ENCODE peak calls at places on chromosomes 7 and 10, in seven cellular contexts. U, O, P, W, L, N and C are unnamed samples.

GRCh38 chr7:102377-102711 is 90.0 kb upstream of the FAM20C start:
- DNase-seq in P (no peak), O (no peak), W (no peak), N (no peak), U (no peak), L (no peak), C (no peak)

GRCh38 chr7:141074162-141074989 is 512 bp downstream of the TMEM178B start:
- DNase-seq in O (no peak), U (peak), N (no peak), P (no peak), W (peak), L (no peak), C (no peak)

GRCh38 chr7:44195901-44196300 is 4.9 kb upstream of the YKT6 start:
- DNase-seq in W (peak), O (no peak), N (no peak), L (peak), U (no peak), P (no peak), C (no peak)

GRCh38 chr10:3159160-3159559 is 13.4 kb downstream of the PITRM1 start:
- DNase-seq in O (no peak), P (no peak), N (no peak), W (no peak), U (no peak), L (no peak), C (no peak)

GRCh38 chr7:138169441-138169851 is 93.2 kb downstream of the AKR1D1 start:
- DNase-seq in L (peak), U (peak), P (no peak), N (no peak), W (no peak), O (no peak), C (no peak)

GRCh38 chr10:28179490-28180099 is 123.3 kb downstream of the MPP7 start:
- DNase-seq in U (peak), P (peak), W (no peak), N (peak), O (peak), L (peak), C (peak)

GRCh38 chr10:95767884-95768556 is 12.1 kb downstream of the ENTPD1 start:
- DNase-seq in O (peak), U (no peak), P (no peak), N (peak), L (no peak), W (no peak), C (peak)

GRCh38 chr10:114920459-114920858 is 17.5 kb upstream of the TRUB1 start:
- DNase-seq in U (no peak), L (no peak), W (no peak), O (no peak), N (no peak), P (no peak), C (no peak)

DNA sequence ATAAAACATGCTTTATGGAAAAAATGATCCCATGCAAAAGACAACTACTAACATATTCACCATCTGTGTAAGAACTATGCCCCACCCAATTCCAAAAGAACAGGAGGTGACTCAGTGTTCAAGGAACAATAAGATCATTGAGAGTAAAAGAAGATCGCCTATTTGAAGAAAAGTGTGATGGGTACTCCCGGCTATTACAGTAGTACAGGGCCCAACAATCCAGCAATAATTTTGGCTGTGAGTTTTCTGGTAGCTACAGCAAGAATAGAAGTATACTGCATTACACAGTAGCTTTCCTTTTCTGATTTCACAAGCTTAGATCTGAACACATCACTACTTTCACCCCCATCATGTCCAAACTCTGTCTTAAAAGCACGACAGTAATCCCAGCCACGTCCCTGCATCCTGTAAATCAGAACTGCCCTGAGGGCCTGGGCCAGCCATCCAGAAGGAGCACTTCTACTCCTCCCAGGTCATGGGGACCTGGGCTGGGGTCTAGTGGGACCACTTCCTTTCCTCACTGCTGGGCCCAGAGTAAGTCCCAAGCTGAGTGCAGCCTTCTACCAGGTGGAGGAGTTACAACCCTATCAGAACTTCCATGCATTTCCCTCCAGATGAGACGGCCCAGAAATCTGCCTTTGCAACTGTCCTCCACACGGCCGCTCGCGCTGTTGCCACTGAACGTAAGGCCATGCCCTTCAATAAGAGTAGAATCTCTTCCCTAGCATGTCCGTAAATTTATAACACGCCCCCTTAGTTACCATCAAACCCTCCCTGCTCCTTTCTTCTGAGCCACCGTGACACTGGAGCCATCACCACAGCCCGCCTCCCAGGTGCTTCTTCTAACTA is 7.9 kb downstream of the ESYT2 start:
- DNase-seq in W (no peak), L (peak), P (peak), O (peak), U (peak), N (no peak), C (peak)
- H3K4me3 ChIP-seq in W (no peak), L (peak), P (peak), O (no peak), U (no peak), N (no peak), C (no peak)

GRCh38 chr10:103204353-103205255 is 11.5 kb upstream of the NT5C2 start:
- DNase-seq in U (peak), W (no peak), N (peak), O (peak), L (no peak), P (no peak), C (no peak)
- H3K4me3 ChIP-seq in U (no peak), W (no peak), N (no peak), O (no peak), L (no peak), P (no peak), C (no peak)

DNA sequence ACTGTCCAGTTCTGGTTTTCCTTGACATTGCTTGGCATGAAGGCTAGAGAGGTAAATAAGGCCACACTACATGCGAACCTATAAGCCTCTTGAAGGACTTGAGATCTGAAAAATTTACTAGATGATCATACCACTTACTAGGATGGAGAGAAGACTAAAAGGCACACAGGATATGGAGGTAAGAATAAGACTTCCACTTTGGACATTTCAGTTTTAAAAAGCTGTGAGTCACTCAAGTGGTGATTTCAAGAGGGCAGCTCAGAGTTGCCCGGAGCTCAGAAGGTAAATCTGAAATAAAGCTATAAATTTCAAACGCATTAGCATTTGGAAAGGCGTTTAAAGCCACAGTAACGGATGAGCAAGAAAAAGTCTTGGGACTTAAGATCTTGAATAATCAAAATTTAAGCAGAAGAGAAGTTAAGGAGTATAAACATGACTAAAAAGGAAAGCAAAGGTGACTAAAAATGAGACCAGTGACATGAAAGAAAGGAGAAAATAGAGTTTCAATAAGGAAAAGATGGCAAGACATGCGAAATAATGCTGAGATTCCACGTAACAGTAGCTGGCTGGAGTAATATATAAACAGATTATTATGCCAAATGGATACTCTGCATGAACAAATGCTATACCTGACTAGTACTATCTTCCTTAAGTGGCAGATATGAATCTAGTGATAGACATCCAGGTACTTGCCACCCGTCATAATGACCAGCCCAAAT is 68.3 kb downstream of the SNX13 start:
- DNase-seq in L (no peak), N (no peak), O (no peak), U (no peak), W (no peak), P (no peak), C (no peak)
- H3K4me3 ChIP-seq in L (no peak), N (no peak), O (no peak), U (no peak), W (no peak), P (no peak), C (no peak)

DNA sequence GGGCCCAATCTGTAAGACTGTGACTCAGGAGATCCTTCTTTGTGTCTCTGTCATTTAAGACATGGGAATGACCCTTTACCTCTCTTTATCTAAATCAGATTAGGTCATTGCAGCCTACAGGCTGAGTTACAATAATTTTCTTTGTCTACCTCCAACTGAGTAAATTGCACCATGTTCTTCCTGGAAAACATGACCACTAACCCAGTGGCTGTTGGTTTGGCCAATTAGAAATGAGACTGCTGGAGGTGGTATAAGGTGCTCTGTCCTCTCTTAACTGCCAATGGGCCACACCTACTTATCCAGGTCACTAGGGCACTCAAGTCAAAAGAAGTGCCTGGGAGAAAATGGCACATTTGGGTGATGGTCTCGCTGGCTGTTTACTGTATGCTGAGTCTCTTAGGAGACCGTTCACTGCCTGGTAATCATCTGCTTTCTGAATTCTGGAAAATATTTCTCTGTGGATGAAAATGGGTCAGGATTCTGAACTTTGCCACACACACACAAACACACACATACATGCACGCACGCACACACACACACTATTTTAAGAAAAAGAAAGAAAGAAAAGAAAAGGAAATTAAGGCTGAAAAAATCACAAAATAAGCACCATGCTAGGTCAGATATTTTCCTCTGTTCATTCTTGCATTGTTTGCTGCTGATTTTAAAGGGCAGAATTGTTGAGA is 16.4 kb downstream of the STAMBPL1 start:
- DNase-seq in P (no peak), L (no peak), O (no peak), W (no peak), U (no peak), N (no peak), C (no peak)
- H3K4me3 ChIP-seq in P (no peak), L (no peak), O (no peak), W (no peak), U (no peak), N (no peak), C (no peak)